ENCODE peak calls at places on chromosomes 4 and X, in eight cellular contexts. R, U, X, W, G, Z, C and T are unnamed samples.

GRCh38 chr4:89024051-89024675 is 32.8 kb downstream of the FAM13A start:
- DNase-seq in R (peak; percentile 84), U (peak; percentile 30), X (peak; percentile 28), W (no peak), G (peak; percentile 44), Z (peak; percentile 80), C (peak; percentile 81), T (peak; percentile 77)

GRCh38 chr4:156217236-156217635 is 263.6 kb upstream of the CTSO start:
- DNase-seq in R (no peak), U (no peak), X (no peak), W (no peak), G (no peak), Z (no peak), C (no peak), T (no peak)

GRCh38 chrX:17496407-17496806 is 121.4 kb downstream of the NHS start:
- DNase-seq in R (no peak), U (no peak), X (no peak), W (no peak), G (no peak), Z (no peak), C (no peak), T (no peak)

GRCh38 chr4:165464813-165465381 is 86.1 kb downstream of the CPE start:
- DNase-seq in R (peak; percentile 64), U (peak; percentile 28), X (no peak), W (no peak), G (no peak), Z (peak; percentile 59), C (peak; percentile 48), T (peak; percentile 57)

GRCh38 chrX:39874202-39874816 is 223.4 kb downstream of the BCOR start:
- DNase-seq in R (no peak), U (no peak), X (no peak), W (no peak), G (no peak), Z (peak; percentile 18), C (peak; percentile 26), T (peak; percentile 82)

GRCh38 chr4:129246850-129247542 is 151.0 kb downstream of the C4orf33 start:
- DNase-seq in R (peak; percentile 12), U (no peak), X (no peak), W (no peak), G (no peak), Z (no peak), C (no peak), T (no peak)

GRCh38 chrX:7120578-7121219 is 26.8 kb upstream of the STS start:
- DNase-seq in R (peak; percentile 23), U (no peak), X (no peak), W (no peak), G (no peak), Z (no peak), C (peak; percentile 58), T (no peak)

GRCh38 chrX:55874807-55875206 is 157.3 kb downstream of the RRAGB start:
- DNase-seq in R (no peak), U (no peak), X (no peak), W (no peak), G (no peak), Z (no peak), C (no peak), T (no peak)

GRCh38 chr4:20176881-20177280 is 74.8 kb upstream of the SLIT2 start:
- DNase-seq in R (no peak), U (no peak), X (no peak), W (no peak), G (no peak), Z (no peak), C (peak; percentile 34), T (no peak)

GRCh38 chrX:84710611-84711010 is 208.4 kb upstream of the HDX start:
- DNase-seq in R (no peak), U (no peak), X (no peak), W (no peak), G (no peak), Z (no peak), C (no peak), T (no peak)

GRCh38 chr4:67704843-67705242 is 3.9 kb upstream of the UBA6 start:
- DNase-seq in R (no peak), U (no peak), X (no peak), W (no peak), G (no peak), Z (no peak), C (no peak), T (no peak)

GRCh38 chr4:179465131-179465797 is 2023.0 kb upstream of the AGA start:
- DNase-seq in R (no peak), U (no peak), X (no peak), W (no peak), G (no peak), Z (no peak), C (peak; percentile 34), T (no peak)

GRCh38 chr4:47075919-47076318 is 44.6 kb downstream of the GABRB1 start:
- DNase-seq in R (no peak), U (no peak), X (no peak), W (no peak), G (no peak), Z (no peak), C (no peak), T (no peak)

GRCh38 chrX:77447339-77448149 is at the start of gene FGF16:
- DNase-seq in R (no peak), U (no peak), X (no peak), W (no peak), G (no peak), Z (no peak), C (no peak), T (no peak)

GRCh38 chrX:119686087-119686639 is 6.8 kb downstream of the SEPTIN6 start:
- DNase-seq in R (no peak), U (no peak), X (no peak), W (no peak), G (no peak), Z (no peak), C (no peak), T (no peak)

GRCh38 chrX:19753368-19753767 is 134.0 kb downstream of the SH3KBP1 start:
- DNase-seq in R (no peak), U (no peak), X (no peak), W (no peak), G (no peak), Z (no peak), C (no peak), T (no peak)

GRCh38 chr4:145098675-145099037 is 545 bp downstream of the ABCE1 start:
- DNase-seq in R (peak; percentile 60), U (peak; percentile 30), X (no peak), W (no peak), G (peak; percentile 43), Z (no peak), C (peak; percentile 66), T (peak; percentile 56)

GRCh38 chr4:6999172-7000086 is 43.7 kb upstream of the TADA2B start:
- DNase-seq in R (no peak), U (no peak), X (peak; percentile 68), W (no peak), G (no peak), Z (peak; percentile 16), C (no peak), T (peak; percentile 94)

GRCh38 chr4:88533937-88534750 is 10.6 kb upstream of the PYURF start:
- DNase-seq in R (no peak), U (no peak), X (peak; percentile 62), W (no peak), G (no peak), Z (no peak), C (peak; percentile 94), T (no peak)

GRCh38 chr4:55840956-55841355 is 12.5 kb upstream of the EXOC1 start:
- DNase-seq in R (no peak), U (no peak), X (no peak), W (no peak), G (no peak), Z (no peak), C (no peak), T (no peak)

GRCh38 chrX:120653000-120653399 is 23.1 kb upstream of the C1GALT1C1 start:
- DNase-seq in R (no peak), U (no peak), X (no peak), W (no peak), G (no peak), Z (no peak), C (no peak), T (no peak)

DNA sequence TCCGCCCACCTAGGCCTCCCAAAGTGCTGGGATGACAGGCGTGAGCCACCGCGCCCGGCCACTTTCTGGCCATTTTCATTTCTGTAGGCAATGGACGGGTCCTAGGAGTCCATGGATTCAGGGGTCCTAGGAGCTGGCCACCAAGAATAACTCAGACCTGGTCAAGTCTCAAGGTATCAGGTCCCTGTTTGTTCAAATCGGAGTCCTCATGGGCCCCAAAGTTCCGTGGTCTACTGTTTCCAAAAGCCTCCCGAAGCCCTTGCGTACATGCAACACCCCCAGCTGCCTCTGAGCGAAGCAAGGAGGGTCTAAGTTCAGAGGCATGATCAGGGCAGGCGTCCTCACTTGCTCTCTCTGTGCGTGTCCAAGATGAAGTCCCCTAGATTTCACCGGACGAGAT is 30.1 kb downstream of the P2RY8 start:
- DNase-seq in R (no peak), U (no peak), X (no peak), W (no peak), G (no peak), Z (no peak), C (no peak), T (no peak)
- H3K4me1 ChIP-seq in R (no peaks in the 10 kb centered on the region), U (no peaks in the 10 kb centered on the region), X (no peaks in the 10 kb centered on the region), W (peaks cover 12% of the 10 kb centered on the region), G (peaks cover 7% of the 10 kb centered on the region), Z (peaks cover 21% of the 10 kb centered on the region), C (no peaks in the 10 kb centered on the region), T (peaks cover 18% of the 10 kb centered on the region)

DNA sequence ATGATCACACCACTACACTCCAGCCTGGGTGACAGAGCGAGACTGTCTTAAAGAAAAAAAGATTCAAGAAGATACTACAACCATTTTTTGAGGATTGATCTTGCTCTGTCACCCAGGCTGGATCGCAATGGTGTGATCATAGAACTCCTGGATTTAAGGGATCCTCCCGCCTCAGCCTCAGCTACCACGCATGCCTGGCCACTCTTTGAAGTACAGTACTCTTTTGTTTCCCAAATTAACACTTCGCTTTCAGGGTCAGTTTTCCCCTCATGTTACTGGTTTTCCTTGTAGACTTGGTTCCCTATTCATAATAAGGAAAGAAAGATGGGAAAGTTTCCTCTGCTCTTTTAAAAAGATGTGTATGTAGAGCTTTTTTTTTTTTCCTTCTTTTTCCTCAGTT is 34.3 kb downstream of the FHIP1A start:
- DNase-seq in R (no peak), U (no peak), X (no peak), W (no peak), G (no peak), Z (no peak), C (no peak), T (no peak)
- H3K4me1 ChIP-seq in R (no peaks in the 10 kb centered on the region), U (no peaks in the 10 kb centered on the region), X (peaks cover 10% of the 10 kb centered on the region), W (peaks cover 7% of the 10 kb centered on the region), G (no peaks in the 10 kb centered on the region), Z (no peaks in the 10 kb centered on the region), C (no peaks in the 10 kb centered on the region), T (no peaks in the 10 kb centered on the region)

DNA sequence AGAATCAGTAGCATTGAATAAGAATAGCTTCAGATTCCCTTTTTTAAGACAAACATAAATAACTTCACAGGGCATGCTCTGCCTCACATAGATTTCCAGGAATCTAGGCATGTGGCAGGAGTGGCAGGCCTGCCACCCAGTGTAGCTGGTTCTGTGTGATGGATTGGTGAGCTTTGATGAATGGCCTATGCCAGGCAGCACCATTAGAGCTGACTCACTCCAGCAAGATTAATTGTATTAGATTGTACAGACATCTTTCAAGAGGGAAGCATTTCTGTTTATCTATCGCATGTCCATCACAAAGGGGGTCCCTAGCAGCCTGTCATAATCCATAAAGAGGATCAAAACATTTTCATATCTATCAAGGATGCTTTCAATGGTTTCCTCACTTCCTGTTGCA is 71.9 kb downstream of the NAA11 start:
- DNase-seq in R (no peak), U (no peak), X (no peak), W (no peak), G (no peak), Z (no peak), C (no peak), T (no peak)
- H3K4me1 ChIP-seq in R (no peaks in the 10 kb centered on the region), U (no peaks in the 10 kb centered on the region), X (no peaks in the 10 kb centered on the region), W (peaks cover 5% of the 10 kb centered on the region), G (no peaks in the 10 kb centered on the region), Z (no peaks in the 10 kb centered on the region), C (no peaks in the 10 kb centered on the region), T (no peaks in the 10 kb centered on the region)

GRCh38 chr4:185826381-185826780 is 14.4 kb upstream of the SORBS2 start:
- DNase-seq in R (no peak), U (no peak), X (no peak), W (no peak), G (no peak), Z (no peak), C (no peak), T (no peak)
- H3K4me1 ChIP-seq in R (no peaks in the 10 kb centered on the region), U (peaks cover 15% of the 10 kb centered on the region), X (no peaks in the 10 kb centered on the region), W (peaks cover 6% of the 10 kb centered on the region), G (peaks cover 9% of the 10 kb centered on the region), Z (no peaks in the 10 kb centered on the region), C (no peaks in the 10 kb centered on the region), T (no peaks in the 10 kb centered on the region)